ENCODE peak calls at places on chromosomes 7 and 10, in five cellular contexts. One of them, this sample, is unnamed.

GRCh38 chr7:93327006-93327633 is 95.0 kb downstream of the VPS50 start:
- DNase-seq in NCI-H345: no peak
- DNase-seq in Caco-2: no peak
- DNase-seq in H7: no peak
- DNase-seq in GM03348: peak; percentile 77
- DNase-seq in this sample: no peak

GRCh38 chr10:98344589-98345038 is 70.4 kb downstream of the PYROXD2 start:
- DNase-seq in Caco-2: no peak
- DNase-seq in GM03348: peak; percentile 81
- DNase-seq in H7: no peak
- DNase-seq in NCI-H345: no peak
- DNase-seq in this sample: no peak

GRCh38 chr7:130363156-130363847 is 17.0 kb upstream of the CPA1 start:
- DNase-seq in NCI-H345: no peak
- DNase-seq in H7: peak; percentile 2
- DNase-seq in GM03348: peak; percentile 79
- DNase-seq in Caco-2: no peak
- DNase-seq in this sample: no peak

GRCh38 chr10:13672505-13672904 is 85.7 kb downstream of the PRPF18 start:
- DNase-seq in H7: peak; percentile 70
- DNase-seq in GM03348: no peak
- DNase-seq in NCI-H345: no peak
- DNase-seq in Caco-2: no peak
- DNase-seq in this sample: no peak

GRCh38 chr7:100553032-100553431 is 14.0 kb downstream of the AGFG2 start:
- DNase-seq in NCI-H345: no peak
- DNase-seq in Caco-2: no peak
- DNase-seq in H7: no peak
- DNase-seq in GM03348: no peak
- DNase-seq in this sample: no peak

GRCh38 chr10:109264004-109264403 is 659.3 kb downstream of the XPNPEP1 start:
- DNase-seq in H7: no peak
- DNase-seq in Caco-2: peak; percentile 41
- DNase-seq in GM03348: no peak
- DNase-seq in NCI-H345: no peak
- DNase-seq in this sample: no peak

GRCh38 chr7:38129579-38129978 is 48.5 kb upstream of the STARD3NL start:
- DNase-seq in GM03348: no peak
- DNase-seq in Caco-2: no peak
- DNase-seq in NCI-H345: no peak
- DNase-seq in H7: no peak
- DNase-seq in this sample: no peak

GRCh38 chr10:128854965-128855364 is 612.1 kb upstream of the MGMT start:
- DNase-seq in Caco-2: no peak
- DNase-seq in NCI-H345: peak; percentile 83
- DNase-seq in GM03348: no peak
- DNase-seq in H7: peak; percentile 48
- DNase-seq in this sample: no peak

GRCh38 chr7:142488842-142489241 is 231.0 kb upstream of the PRSS58 start:
- DNase-seq in NCI-H345: no peak
- DNase-seq in Caco-2: no peak
- DNase-seq in GM03348: no peak
- DNase-seq in H7: no peak
- DNase-seq in this sample: no peak

GRCh38 chr10:75857269-75857846 is 425.9 kb downstream of the LRMDA start:
- DNase-seq in Caco-2: no peak
- DNase-seq in H7: peak; percentile 42
- DNase-seq in GM03348: no peak
- DNase-seq in NCI-H345: no peak
- DNase-seq in this sample: no peak

GRCh38 chr10:63631971-63632370 is 110.8 kb downstream of the REEP3 start:
- DNase-seq in GM03348: peak; percentile 37
- DNase-seq in NCI-H345: no peak
- DNase-seq in H7: no peak
- DNase-seq in Caco-2: no peak
- DNase-seq in this sample: no peak

GRCh38 chr10:133438711-133439273 is 14.4 kb upstream of the SPRN start:
- DNase-seq in H7: peak; percentile 42
- DNase-seq in GM03348: peak; percentile 34
- DNase-seq in NCI-H345: no peak
- DNase-seq in Caco-2: peak; percentile 45
- DNase-seq in this sample: no peak

This sample was measured in CD4-positive, alpha-beta memory T cell.